ENCODE peak calls at places on chromosomes 3 and 15, in eight cellular contexts. W, Q, N, I, O, X, J and A are unnamed samples.

GRCh38 chr3:41158947-41159346 is 40.4 kb upstream of the CTNNB1 start:
- DNase-seq in X (no peak), J (no peak), I (no peak), Q (no peak), N (no peak), W (no peak), O (peak; percentile 14), A (no peak)

GRCh38 chr3:94303897-94304296 is 241.0 kb downstream of the NSUN3 start:
- DNase-seq in N (no peak), W (peak; percentile 4), I (no peak), X (no peak), Q (no peak), J (peak; percentile 32), O (no peak), A (no peak)

GRCh38 chr15:69132935-69133861 is 27.2 kb upstream of the GLCE start:
- DNase-seq in J (no peak), W (no peak), O (no peak), Q (peak; percentile 30), X (no peak), N (peak; percentile 20), I (no peak), A (no peak)

GRCh38 chr3:132004571-132004970 is 30.2 kb downstream of the CPNE4 start:
- DNase-seq in O (no peak), W (peak; percentile 81), X (no peak), Q (no peak), N (no peak), J (no peak), I (no peak), A (no peak)

GRCh38 chr15:45640610-45641009 is 5.8 kb downstream of the SQOR start:
- DNase-seq in I (no peak), N (peak; percentile 72), O (no peak), Q (no peak), J (no peak), W (peak; percentile 74), X (no peak), A (no peak)

GRCh38 chr3:43161684-43162512 is 56.0 kb upstream of the POMGNT2 start:
- DNase-seq in Q (peak; percentile 47), O (no peak), W (peak; percentile 76), I (no peak), X (no peak), J (peak; percentile 62), N (peak; percentile 31), A (no peak)

GRCh38 chr3:45783667-45784066 is 12.7 kb downstream of the SLC6A20 start:
- DNase-seq in J (peak; percentile 18), Q (no peak), X (no peak), W (no peak), O (no peak), N (no peak), I (no peak), A (no peak)

GRCh38 chr3:28188686-28189085 is 52.7 kb upstream of the CMC1 start:
- DNase-seq in O (no peak), W (no peak), N (no peak), Q (no peak), J (no peak), I (no peak), X (no peak), A (no peak)

GRCh38 chr3:143167956-143168355 is 48.4 kb downstream of the CHST2 start:
- DNase-seq in J (no peak), X (no peak), Q (no peak), O (no peak), W (no peak), I (no peak), N (no peak), A (no peak)

GRCh38 chr3:14199641-14200040 is 21.0 kb downstream of the LSM3 start:
- DNase-seq in I (no peak), N (no peak), J (no peak), W (no peak), Q (no peak), X (no peak), O (no peak), A (no peak)

GRCh38 chr15:31302778-31303433 is 23.7 kb upstream of the KLF13 start:
- DNase-seq in N (no peak), J (peak; percentile 60), Q (no peak), I (no peak), W (no peak), X (no peak), O (no peak), A (no peak)

GRCh38 chr15:27792756-27793264 is 306.3 kb downstream of the OCA2 start:
- DNase-seq in O (no peak), W (no peak), J (no peak), I (no peak), N (no peak), Q (no peak), X (no peak), A (no peak)

GRCh38 chr15:83206387-83206970 is 1.1 kb downstream of the HDGFL3 start:
- DNase-seq in X (no peak), J (peak; percentile 35), W (no peak), Q (no peak), I (no peak), N (peak; percentile 32), O (no peak), A (no peak)

GRCh38 chr3:138919304-138919703 is 27.6 kb downstream of the FOXL2 start:
- DNase-seq in J (no peak), X (no peak), Q (no peak), O (no peak), N (no peak), W (no peak), I (no peak), A (no peak)
- TF ChIP-seq CTCF in J (no peak), X (no peak), Q (no peak), O (no peak), N (no peak), W (no peak), I (no peak), A (no peak)

GRCh38 chr3:9403463-9403862 is 6.0 kb downstream of the SETD5 start:
- DNase-seq in O (no peak), N (no peak), W (no peak), I (no peak), X (no peak), Q (no peak), J (no peak), A (no peak)
- H3K4me3 ChIP-seq in O (no peak overlapping the region), N (peak overlapping the region; percentile 84), W (no peak overlapping the region), I (no peak overlapping the region), X (peak overlapping the region; percentile 59), Q (no peak overlapping the region), J (peak overlapping the region; percentile 88), A (no peak overlapping the region)

GRCh38 chr3:54538346-54538745 is 389.5 kb downstream of the LRTM1 start:
- DNase-seq in Q (peak; percentile 38), I (no peak), J (peak; percentile 71), O (no peak), W (no peak), N (peak; percentile 1), X (no peak), A (no peak)
- TF ChIP-seq CTCF in Q (no peak), I (no peak), J (peak; percentile 58), O (no peak), W (no peak), N (no peak), X (no peak), A (no peak)

GRCh38 chr15:100373942-100374341 is 32.2 kb upstream of the ADAMTS17 start:
- DNase-seq in X (no peak), Q (no peak), W (no peak), I (no peak), J (peak; percentile 59), O (no peak), N (no peak), A (no peak)

GRCh38 chr15:100372695-100373036 is 30.9 kb upstream of the ADAMTS17 start:
- DNase-seq in N (no peak), J (peak; percentile 54), Q (no peak), O (no peak), I (no peak), X (no peak), W (no peak), A (no peak)

DNA sequence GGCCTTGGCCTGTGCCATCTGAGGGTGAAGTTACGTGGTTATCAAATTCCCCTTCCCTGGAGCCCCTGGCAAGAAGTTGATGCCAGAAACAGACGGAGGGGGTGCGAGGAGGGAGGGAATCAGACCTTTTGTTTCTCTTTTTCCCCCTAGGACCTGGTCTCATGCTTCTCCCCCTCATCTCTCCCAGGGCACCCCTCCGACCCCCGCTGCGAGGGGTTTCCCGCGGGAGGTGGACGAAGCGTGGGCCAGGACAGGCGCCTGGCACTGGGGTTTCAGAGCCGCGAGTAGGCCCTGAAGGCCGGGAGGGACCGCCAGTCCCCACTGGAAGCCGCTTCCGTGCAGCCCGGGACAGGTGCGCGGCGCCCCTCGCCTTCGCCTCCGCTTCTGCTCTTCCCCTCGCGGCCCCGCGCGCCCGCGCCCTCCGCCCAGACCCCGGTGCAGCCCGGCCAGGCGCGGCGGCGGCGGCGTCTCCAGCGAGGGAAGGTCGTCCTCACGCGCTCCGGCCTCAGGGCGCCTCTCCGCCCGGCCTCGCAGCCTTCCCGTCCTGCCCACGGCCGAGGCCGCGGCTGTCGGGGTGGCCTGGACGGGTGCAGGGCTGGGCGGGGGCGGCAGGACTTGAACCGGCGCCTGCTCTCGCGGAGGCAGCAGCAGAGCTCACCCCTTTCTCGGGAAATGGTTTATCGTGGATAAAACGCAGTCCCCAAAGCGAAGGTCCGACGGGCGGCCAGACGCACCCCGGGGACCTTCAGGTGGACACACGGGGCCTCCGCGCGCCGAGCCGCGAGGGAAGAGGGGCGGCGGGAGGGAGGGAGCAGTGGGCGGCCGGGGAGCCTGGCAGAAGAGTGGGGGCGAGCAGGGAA is 31.5 kb upstream of the ADAMTS17 start:
- DNase-seq in O (no peak), X (no peak), I (no peak), W (no peak), Q (peak; percentile 59), N (no peak), J (no peak), A (no peak)
- H3K4me3 ChIP-seq in O (no peak overlapping the region), X (no peak overlapping the region), I (peak overlapping the region; percentile 47), W (no peak overlapping the region), Q (no peak overlapping the region), N (no peak overlapping the region), J (peak overlapping the region; percentile 83), A (peak overlapping the region; percentile 63)

GRCh38 chr15:63373866-63374548 is 7.6 kb downstream of the CA12 start:
- DNase-seq in X (no peak), W (no peak), O (no peak), N (no peak), I (no peak), Q (no peak), J (no peak), A (no peak)

GRCh38 chr15:63373330-63373729 is 8.3 kb downstream of the CA12 start:
- DNase-seq in Q (no peak), N (no peak), O (no peak), W (no peak), X (no peak), I (no peak), J (no peak), A (no peak)

GRCh38 chr15:63372753-63373152 is 8.9 kb downstream of the CA12 start:
- DNase-seq in J (no peak), Q (peak; percentile 78), O (no peak), W (no peak), N (no peak), X (no peak), I (no peak), A (no peak)

GRCh38 chr15:63372018-63372705 is 9.5 kb downstream of the CA12 start:
- DNase-seq in O (no peak), Q (no peak), J (no peak), N (peak; percentile 95), I (no peak), W (peak; percentile 94), X (no peak), A (no peak)

GRCh38 chr15:63374686-63375520 is 6.7 kb downstream of the CA12 start:
- DNase-seq in O (no peak), J (no peak), I (peak; percentile 71), Q (no peak), N (peak; percentile 63), X (no peak), W (peak; percentile 83), A (no peak)
- TF ChIP-seq CTCF in O (no peak), J (no peak), I (no peak), Q (no peak), N (no peak), X (no peak), W (peak; percentile 2), A (no peak)

GRCh38 chr3:48423241-48423882 is 6.5 kb downstream of the PLXNB1 start:
- DNase-seq in W (no peak), I (no peak), J (no peak), O (no peak), N (no peak), Q (no peak), X (no peak), A (no peak)
- H3K4me3 ChIP-seq in W (no peak overlapping the region), I (no peak overlapping the region), J (no peak overlapping the region), O (no peak overlapping the region), N (no peak overlapping the region), Q (no peak overlapping the region), X (no peak overlapping the region), A (no peak overlapping the region)